ENCODE peak calls at places on chromosome 18, in five cellular contexts. D, H, Q, T and M are unnamed samples.

GRCh38 chr18:66473882-66474281 is 130.0 kb downstream of the CDH19 start:
- DNase-seq in Q (no peak), T (no peak), H (no peak), D (no peak), M (no peak)

GRCh38 chr18:58639237-58639636 is 10.3 kb upstream of the ALPK2 start:
- DNase-seq in D (no peak), T (peak), H (no peak), Q (no peak), M (no peak)

GRCh38 chr18:36380173-36380827 is 82.8 kb downstream of the FHOD3 start:
- DNase-seq in D (no peak), Q (no peak), H (no peak), T (no peak), M (no peak)

GRCh38 chr18:7202119-7202680 is 28.7 kb upstream of the LRRC30 start:
- DNase-seq in D (no peak), Q (no peak), T (no peak), H (no peak), M (no peak)

GRCh38 chr18:9557250-9557943 is 57.0 kb downstream of the PPP4R1 start:
- DNase-seq in Q (no peak), H (no peak), T (no peak), D (no peak), M (no peak)

GRCh38 chr18:10798727-10799435 is 273.1 kb downstream of the NAPG start:
- DNase-seq in T (no peak), Q (no peak), H (no peak), D (no peak), M (no peak)

GRCh38 chr18:10321987-10322386 is 132.4 kb upstream of the APCDD1 start:
- DNase-seq in Q (no peak), H (no peak), T (no peak), D (no peak), M (no peak)

GRCh38 chr18:316391-316790 is 48.5 kb upstream of the THOC1 start:
- DNase-seq in D (no peak), H (no peak), Q (no peak), T (no peak), M (no peak)

GRCh38 chr18:38250981-38251380 is 685.4 kb upstream of the CELF4 start:
- DNase-seq in D (no peak), H (no peak), Q (no peak), T (no peak), M (no peak)

GRCh38 chr18:3209859-3210569 is 9.8 kb downstream of the MYOM1 start:
- DNase-seq in H (no peak), Q (no peak), T (no peak), D (no peak), M (no peak)

GRCh38 chr18:3448845-3449701 is 899 bp upstream of the TGIF1 start:
- DNase-seq in D (peak), T (peak), H (peak), Q (peak), M (peak)

GRCh38 chr18:904135-905090 is at the start of gene ADCYAP1:
- DNase-seq in D (no peak), T (no peak), H (no peak), Q (peak), M (peak)

GRCh38 chr18:79917351-79918088 is 33.9 kb downstream of the SLC66A2 start:
- DNase-seq in Q (no peak), D (no peak), H (no peak), T (no peak), M (no peak)

GRCh38 chr18:48884306-48885235 is 66.2 kb downstream of the SMAD7 start:
- DNase-seq in H (no peak), Q (no peak), T (no peak), D (no peak), M (no peak)

GRCh38 chr18:58805482-58806187 is 59.0 kb upstream of the ZNF532 start:
- DNase-seq in H (no peak), D (no peak), Q (no peak), T (peak), M (no peak)

GRCh38 chr18:68837665-68838390 is 39.9 kb downstream of the CCDC102B start:
- DNase-seq in D (no peak), T (peak), Q (no peak), H (no peak), M (no peak)

GRCh38 chr18:76975577-76976110 is 153.3 kb downstream of the ZNF236 start:
- DNase-seq in Q (no peak), D (no peak), H (no peak), T (no peak), M (no peak)

GRCh38 chr18:36849288-36850011 is 20.5 kb downstream of the KIAA1328 start:
- DNase-seq in D (no peak), Q (no peak), H (no peak), T (peak), M (no peak)

GRCh38 chr18:12060182-12060870 is 33.3 kb upstream of the ANKRD62 start:
- DNase-seq in T (no peak), Q (no peak), D (no peak), H (no peak), M (no peak)

GRCh38 chr18:55088000-55088401 is 128.7 kb upstream of the CCDC68 start:
- DNase-seq in D (no peak), T (peak), H (no peak), Q (no peak), M (no peak)

GRCh38 chr18:60452424-60452823 is 79.8 kb upstream of the MC4R start:
- DNase-seq in Q (no peak), D (no peak), H (no peak), T (no peak), M (peak)

GRCh38 chr18:74534981-74535649 is 815 bp downstream of the CNDP1 start:
- DNase-seq in Q (no peak), D (no peak), T (no peak), H (no peak), M (no peak)

GRCh38 chr18:3814840-3815239 is 364.9 kb downstream of the TGIF1 start:
- DNase-seq in D (no peak), T (no peak), H (no peak), Q (no peak), M (no peak)

GRCh38 chr18:70454705-70455322 is 166.0 kb downstream of the SOCS6 start:
- DNase-seq in H (peak), T (peak), D (no peak), Q (peak), M (peak)

GRCh38 chr18:31857516-31858106 is 85.3 kb downstream of the TRAPPC8 start:
- DNase-seq in D (no peak), Q (peak), T (no peak), H (no peak), M (no peak)

GRCh38 chr18:24631238-24632025 is 171.0 kb downstream of the HRH4 start:
- DNase-seq in D (no peak), Q (no peak), T (peak), H (no peak), M (no peak)

GRCh38 chr18:78929502-78929901 is 50.1 kb upstream of the SALL3 start:
- DNase-seq in Q (no peak), H (no peak), T (no peak), D (no peak), M (no peak)

GRCh38 chr18:21181763-21182162 is 60.3 kb upstream of the GREB1L start:
- DNase-seq in H (no peak), Q (no peak), T (no peak), D (no peak), M (no peak)

GRCh38 chr18:23071285-23071684 is 64.0 kb upstream of the CABLES1 start:
- DNase-seq in D (peak), H (no peak), T (no peak), Q (no peak), M (no peak)